ENCODE peak calls at places on chromosomes 5 and 9, in seven cellular contexts. Z, Q, R, U, F, E and Y are unnamed samples.

GRCh38 chr5:151570512-151571269 is 20.4 kb downstream of the FAT2 start:
- DNase-seq in Z (no peak), Q (no peak), R (peak; percentile 77), U (no peak), F (no peak), E (no peak), Y (peak; percentile 10)

GRCh38 chr9:110252509-110253139 is 3.7 kb downstream of the TXN start:
- DNase-seq in Z (no peak), Q (no peak), R (no peak), U (no peak), F (no peak), E (no peak), Y (peak; percentile 78)

GRCh38 chr5:1661311-1661710 is 137.6 kb upstream of the LPCAT1 start:
- DNase-seq in Z (no peak), Q (peak; percentile 10), R (no peak), U (no peak), F (peak; percentile 40), E (no peak), Y (no peak)

GRCh38 chr5:80083115-80083890 is 48.2 kb downstream of the THBS4 start:
- DNase-seq in Z (no peak), Q (peak; percentile 22), R (peak; percentile 52), U (no peak), F (no peak), E (no peak), Y (peak; percentile 48)

GRCh38 chr5:169139381-169140125 is 161.4 kb downstream of the SLIT3 start:
- DNase-seq in Z (no peak), Q (peak; percentile 63), R (no peak), U (no peak), F (no peak), E (no peak), Y (peak; percentile 3)

GRCh38 chr5:132006331-132007120 is 4.9 kb downstream of the ACSL6 start:
- DNase-seq in Z (no peak), Q (no peak), R (no peak), U (no peak), F (peak; percentile 12), E (no peak), Y (no peak)

GRCh38 chr5:5432020-5432707 is 9.7 kb downstream of the ICE1 start:
- DNase-seq in Z (no peak), Q (no peak), R (peak; percentile 30), U (no peak), F (no peak), E (no peak), Y (no peak)

GRCh38 chr5:157225463-157226422 is 40.2 kb upstream of the CYFIP2 start:
- DNase-seq in Z (no peak), Q (no peak), R (no peak), U (no peak), F (no peak), E (no peak), Y (no peak)

GRCh38 chr5:80607343-80607742 is 37.3 kb upstream of the ANKRD34B start:
- DNase-seq in Z (no peak), Q (no peak), R (no peak), U (no peak), F (no peak), E (no peak), Y (no peak)

GRCh38 chr5:94173100-94173499 is 431.7 kb upstream of the POU5F2 start:
- DNase-seq in Z (no peak), Q (no peak), R (no peak), U (no peak), F (no peak), E (no peak), Y (no peak)

GRCh38 chr9:105299190-105299854 is 54.9 kb downstream of the SLC44A1 start:
- DNase-seq in Z (peak; percentile 28), Q (peak; percentile 36), R (peak; percentile 95), U (no peak), F (no peak), E (no peak), Y (peak; percentile 92)

GRCh38 chr5:167895899-167896659 is 395.4 kb upstream of the WWC1 start:
- DNase-seq in Z (no peak), Q (no peak), R (no peak), U (no peak), F (no peak), E (no peak), Y (no peak)

GRCh38 chr9:107249131-107249533 is 33.9 kb upstream of the RAD23B start:
- DNase-seq in Z (no peak), Q (no peak), R (peak; percentile 68), U (no peak), F (no peak), E (no peak), Y (no peak)

GRCh38 chr5:159593518-159594073 is 263.3 kb upstream of the IL12B start:
- DNase-seq in Z (no peak), Q (no peak), R (no peak), U (no peak), F (no peak), E (no peak), Y (no peak)

GRCh38 chr9:113808391-113809191 is 67.5 kb upstream of the ZNF618 start:
- DNase-seq in Z (peak; percentile 38), Q (peak; percentile 29), R (peak; percentile 77), U (no peak), F (peak; percentile 59), E (no peak), Y (peak; percentile 8)

GRCh38 chr9:113803811-113804589 is 72.1 kb upstream of the ZNF618 start:
- DNase-seq in Z (no peak), Q (no peak), R (no peak), U (no peak), F (no peak), E (no peak), Y (no peak)

GRCh38 chr9:113805753-113806152 is 70.4 kb upstream of the ZNF618 start:
- DNase-seq in Z (no peak), Q (no peak), R (no peak), U (no peak), F (no peak), E (no peak), Y (no peak)

GRCh38 chr9:113809192-113809482 is 67.0 kb upstream of the ZNF618 start:
- DNase-seq in Z (no peak), Q (no peak), R (no peak), U (no peak), F (no peak), E (no peak), Y (no peak)

DNA sequence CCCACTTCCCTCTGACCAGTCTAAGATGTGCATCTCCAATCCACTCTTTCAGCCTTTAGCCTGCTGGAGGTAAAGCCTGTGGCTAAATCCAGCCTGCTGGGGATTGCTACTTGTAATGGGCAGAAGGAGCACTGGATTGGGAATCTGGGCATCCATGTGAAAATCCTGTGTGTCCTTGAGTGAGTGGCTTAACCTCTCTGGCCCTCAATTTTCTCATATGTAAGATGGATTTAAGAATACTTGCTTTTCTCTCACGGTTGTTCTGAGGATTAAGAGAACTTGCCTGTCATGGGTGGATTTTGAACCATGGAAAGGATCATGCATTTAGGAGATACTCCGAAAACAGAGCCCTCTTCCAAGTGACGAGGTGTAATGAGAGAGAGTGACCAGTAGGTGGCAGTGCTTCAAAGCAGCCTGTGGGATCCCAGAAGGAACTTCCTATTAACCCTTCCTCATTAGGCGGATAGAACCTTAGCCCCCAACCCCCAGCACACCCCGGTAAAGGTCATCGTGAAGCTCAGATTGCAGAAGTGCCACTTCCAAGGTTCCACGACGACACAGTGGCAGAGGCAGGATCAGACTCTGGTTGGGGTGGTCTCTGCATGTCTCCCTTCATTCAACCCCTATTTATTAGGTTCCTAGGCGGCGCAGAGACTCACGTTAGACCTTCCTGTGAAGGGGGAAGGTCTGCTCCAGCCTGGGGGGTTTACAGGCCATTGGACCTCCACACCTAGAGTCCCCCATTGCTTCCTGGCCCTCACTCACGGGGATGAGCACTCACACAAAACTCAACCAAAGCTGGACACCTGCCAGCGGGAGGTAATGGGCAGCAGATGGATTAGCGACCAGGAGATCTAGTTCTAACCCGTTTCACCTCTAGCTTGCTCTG is 68.7 kb upstream of the ZNF618 start:
- DNase-seq in Z (peak; percentile 43), Q (peak; percentile 59), R (peak; percentile 43), U (no peak), F (no peak), E (peak; percentile 8), Y (peak; percentile 55)
- H3K4me3 ChIP-seq in Z (no peak overlapping the region), Q (no peak overlapping the region), R (no peak overlapping the region), U (peak overlapping the region; percentile 19), F (peak overlapping the region; percentile 51), E (no peak overlapping the region), Y (no peak overlapping the region)

GRCh38 chr5:78505860-78506259 is 142.7 kb downstream of the LHFPL2 start:
- DNase-seq in Z (no peak), Q (no peak), R (no peak), U (no peak), F (no peak), E (no peak), Y (no peak)
- H3K4me1 ChIP-seq in Z (peaks cover 86% of the 10 kb centered on the region), Q (peaks cover 5% of the 10 kb centered on the region), R (peaks cover 54% of the 10 kb centered on the region), U (peaks cover 71% of the 10 kb centered on the region), F (peaks cover 54% of the 10 kb centered on the region), E (peaks cover 9% of the 10 kb centered on the region), Y (peaks cover 5% of the 10 kb centered on the region)

DNA sequence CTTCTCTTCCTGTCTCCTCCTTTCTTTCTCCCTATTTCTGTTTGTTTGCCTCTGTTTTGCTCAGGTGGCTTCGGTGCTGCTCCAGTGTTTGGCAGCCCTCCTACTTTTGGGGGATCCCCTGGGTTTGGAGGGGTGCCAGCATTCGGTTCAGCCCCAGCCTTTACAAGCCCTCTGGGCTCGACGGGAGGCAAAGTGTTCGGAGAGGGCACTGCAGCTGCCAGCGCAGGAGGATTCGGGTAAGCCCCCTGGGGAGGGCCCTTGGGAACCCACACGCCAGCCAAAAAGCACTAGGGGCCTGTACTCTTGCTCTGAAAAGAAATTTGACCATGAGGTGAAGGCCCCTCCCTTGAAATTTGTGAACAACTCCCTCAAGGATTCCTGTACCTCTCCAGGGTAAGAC is 48.2 kb downstream of the FAM78A start:
- DNase-seq in Z (no peak), Q (no peak), R (no peak), U (no peak), F (no peak), E (no peak), Y (no peak)
- H3K4me3 ChIP-seq in Z (no peak overlapping the region), Q (no peak overlapping the region), R (no peak overlapping the region), U (no peak overlapping the region), F (peak overlapping the region; percentile 22), E (no peak overlapping the region), Y (no peak overlapping the region)

GRCh38 chr5:179820483-179821297 is at the start of gene SQSTM1:
- DNase-seq in Z (peak; percentile 88), Q (peak; percentile 85), R (peak; percentile 78), U (no peak), F (peak; percentile 92), E (peak; percentile 81), Y (peak; percentile 80)

GRCh38 chr5:179822059-179822432 is 1.3 kb downstream of the SQSTM1 start:
- DNase-seq in Z (no peak), Q (no peak), R (peak; percentile 23), U (no peak), F (no peak), E (no peak), Y (no peak)

GRCh38 chr5:179820127-179820482 is 600 bp upstream of the SQSTM1 start:
- DNase-seq in Z (no peak), Q (no peak), R (no peak), U (no peak), F (no peak), E (no peak), Y (no peak)

GRCh38 chr5:179822444-179822990 is 1.8 kb downstream of the SQSTM1 start:
- DNase-seq in Z (no peak), Q (no peak), R (no peak), U (no peak), F (no peak), E (no peak), Y (no peak)

GRCh38 chr5:179821298-179822058 is 773 bp downstream of the SQSTM1 start:
- DNase-seq in Z (peak; percentile 98), Q (peak; percentile 98), R (peak; percentile 89), U (peak; percentile 71), F (peak; percentile 98), E (peak; percentile 80), Y (peak; percentile 95)
- H3K4me1 ChIP-seq in Z (peaks cover 73% of the 10 kb centered on the region), Q (peaks cover 59% of the 10 kb centered on the region), R (peaks cover 36% of the 10 kb centered on the region), U (peaks cover 90% of the 10 kb centered on the region), F (peaks cover 68% of the 10 kb centered on the region), E (peaks cover 47% of the 10 kb centered on the region), Y (peaks cover 14% of the 10 kb centered on the region)